ENCODE peak calls at places on chromosomes 4 and X, in four cellular contexts. J, V, E and I are unnamed samples.

GRCh38 chrX:42751573-42751972 is 26.4 kb downstream of the PPP1R2C start:
- DNase-seq in E (peak), V (no peak), J (no peak), I (no peak)

GRCh38 chr4:47830263-47831025 is 7.4 kb downstream of the CORIN start:
- DNase-seq in J (no peak), V (no peak), E (no peak), I (no peak)

GRCh38 chrX:134374294-134374693 is 85.7 kb upstream of the HPRT1 start:
- DNase-seq in J (no peak), E (peak), V (no peak), I (no peak)

GRCh38 chrX:53082773-53083616 is 828 bp downstream of the TSPYL2 start:
- DNase-seq in J (no peak), E (no peak), V (no peak), I (no peak)

GRCh38 chrX:39396358-39396995 is 595.2 kb downstream of the MID1IP1 start:
- DNase-seq in V (no peak), E (no peak), J (no peak), I (no peak)

GRCh38 chrX:41759817-41760216 is 35.8 kb downstream of the GPR82 start:
- DNase-seq in V (no peak), J (no peak), E (peak), I (no peak)

GRCh38 chrX:44344194-44344593 is 722 bp upstream of the EFHC2 start:
- DNase-seq in E (no peak), J (no peak), V (peak), I (peak)

GRCh38 chr4:156782491-156782890 is 189.1 kb downstream of the PDGFC start:
- DNase-seq in J (no peak), E (no peak), V (no peak), I (no peak)

GRCh38 chrX:22300130-22300529 is 27.4 kb downstream of the CBLL2 start:
- DNase-seq in J (peak), V (peak), E (peak), I (no peak)

GRCh38 chr4:142648378-142648777 is 197.7 kb downstream of the INPP4B start:
- DNase-seq in E (no peak), V (no peak), J (no peak), I (no peak)

GRCh38 chr4:105979506-105979905 is 84.2 kb downstream of the NPNT start:
- DNase-seq in J (no peak), V (no peak), E (peak), I (no peak)

GRCh38 chrX:65509400-65509799 is 25.2 kb downstream of the LAS1L start:
- DNase-seq in E (no peak), J (no peak), V (no peak), I (no peak)

GRCh38 chrX:10118530-10118929 is 38.2 kb upstream of the CLCN4 start:
- DNase-seq in E (no peak), V (no peak), J (no peak), I (no peak)

GRCh38 chr4:109298279-109299010 is 4.0 kb downstream of the COL25A1 start:
- DNase-seq in E (no peak), J (no peak), V (no peak), I (no peak)

GRCh38 chr4:99052902-99053301 is 35.7 kb downstream of the ADH5 start:
- DNase-seq in J (no peak), E (no peak), V (no peak), I (no peak)

GRCh38 chr4:101039367-101039766 is 308.0 kb downstream of the PPP3CA start:
- DNase-seq in J (no peak), V (no peak), E (no peak), I (peak)

GRCh38 chr4:104128031-104128849 is 366.5 kb downstream of the CXXC4 start:
- DNase-seq in E (no peak), V (no peak), J (no peak), I (no peak)

GRCh38 chrX:45783002-45783401 is 582.3 kb upstream of the DIPK2B start:
- DNase-seq in J (no peak), E (no peak), V (no peak), I (no peak)
- H3K27ac ChIP-seq in J (no peak), E (no peak), V (no peak), I (no peak)

DNA sequence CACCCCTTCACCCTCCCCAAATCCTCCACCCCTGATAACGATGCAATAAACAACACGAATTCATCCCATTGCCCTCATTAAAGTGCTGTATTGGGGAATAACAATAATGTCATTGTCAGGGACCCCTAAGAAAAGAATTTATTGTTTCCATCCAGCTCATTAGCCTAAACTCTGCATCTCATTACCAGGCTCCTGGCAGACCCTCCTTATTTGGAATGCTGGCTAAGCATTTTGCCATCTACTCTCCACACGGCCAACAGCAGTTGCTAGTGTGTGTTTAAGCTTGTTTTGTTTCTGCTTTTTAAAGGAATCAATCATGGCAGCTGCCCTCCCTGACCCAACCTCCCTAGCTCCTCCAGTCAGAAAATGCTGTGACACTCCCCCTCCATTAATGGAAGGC is 43.5 kb downstream of the GATB start:
- DNase-seq in E (no peak), J (no peak), V (no peak), I (no peak)
- H3K27ac ChIP-seq in E (no peak), J (no peak), V (no peak), I (no peak)

DNA sequence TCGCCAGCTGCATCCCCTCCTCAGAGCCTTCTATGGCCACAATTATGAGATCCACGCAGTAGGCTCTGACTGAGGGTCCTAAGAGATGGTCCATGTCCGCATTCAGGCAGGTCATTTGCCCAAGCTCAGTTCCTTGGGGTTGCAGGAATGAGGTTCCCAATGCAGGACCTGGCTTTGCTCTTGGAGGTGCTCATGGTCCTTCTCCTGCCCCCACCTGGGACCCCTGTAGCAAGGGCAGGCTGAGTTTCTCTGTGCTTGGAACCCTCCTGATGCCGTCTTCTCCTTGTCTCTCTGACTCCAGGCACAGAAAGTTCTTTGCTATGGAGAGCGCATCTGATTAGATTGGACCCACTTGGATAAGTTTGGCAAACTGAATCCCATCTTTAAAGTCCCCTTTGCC is 16.5 kb upstream of the SHOX start:
- DNase-seq in E (no peak), V (no peak), J (no peak), I (peak)
- H3K27ac ChIP-seq in E (no peak), V (no peak), J (no peak), I (no peak)

GRCh38 chr4:34432706-34433105 is 1811.6 kb downstream of the ARAP2 start:
- DNase-seq in V (no peak), J (no peak), E (no peak), I (no peak)
- H3K27ac ChIP-seq in V (no peak), J (no peak), E (no peak), I (no peak)

GRCh38 chr4:94462572-94462971 is 10.8 kb downstream of the PDLIM5 start:
- DNase-seq in V (no peak), J (no peak), E (no peak), I (no peak)

GRCh38 chr4:94457692-94458106 is 6.0 kb downstream of the PDLIM5 start:
- DNase-seq in J (no peak), E (peak), V (no peak), I (no peak)

GRCh38 chr4:94461506-94461905 is 9.8 kb downstream of the PDLIM5 start:
- DNase-seq in E (no peak), J (no peak), V (no peak), I (no peak)

GRCh38 chr4:94458682-94459081 is 6.9 kb downstream of the PDLIM5 start:
- DNase-seq in V (no peak), E (no peak), J (no peak), I (no peak)

DNA sequence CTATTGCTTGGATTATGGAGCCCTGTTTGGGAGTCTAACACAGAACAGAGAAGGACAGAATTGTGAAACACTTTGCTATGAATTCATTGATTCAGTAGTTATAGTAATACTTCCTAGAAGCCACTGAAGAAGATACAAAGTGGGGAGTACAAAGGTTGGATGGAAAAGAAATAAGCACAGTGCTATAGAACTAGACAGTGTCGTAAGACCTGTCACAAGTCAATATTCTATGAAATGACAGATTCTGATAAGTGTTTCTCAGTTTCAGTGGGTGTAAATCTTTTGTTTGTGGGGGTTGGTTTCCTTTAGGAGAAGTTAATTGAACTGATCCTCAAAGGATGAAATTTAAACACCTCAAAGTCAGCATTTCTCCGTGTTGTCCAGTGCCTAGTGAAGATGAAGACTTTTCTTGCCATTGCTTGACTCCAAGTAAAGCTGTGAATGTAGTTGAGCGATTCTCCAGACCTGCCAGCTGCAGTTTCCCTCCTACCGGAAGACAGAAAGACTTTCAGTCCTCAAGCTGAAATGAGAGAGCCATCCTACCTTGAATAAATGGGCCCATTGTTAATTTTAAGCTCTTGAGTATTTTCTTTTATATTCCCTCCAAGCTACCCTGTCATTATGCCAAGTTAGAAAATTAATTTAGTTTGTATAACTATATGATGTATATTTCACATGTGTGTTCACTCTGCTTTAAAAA is 7.9 kb downstream of the PDLIM5 start:
- DNase-seq in J (no peak), V (no peak), E (no peak), I (no peak)
- H3K27ac ChIP-seq in J (no peak), V (peak), E (no peak), I (no peak)

GRCh38 chrX:12076046-12076445 is 62.2 kb upstream of the FRMPD4 start:
- DNase-seq in E (peak), V (no peak), J (no peak), I (no peak)
- H3K27ac ChIP-seq in E (no peak), V (no peak), J (no peak), I (no peak)

GRCh38 chr4:139913398-139913990 is 240.5 kb downstream of the MAML3 start:
- DNase-seq in E (peak), V (no peak), J (no peak), I (no peak)
- H3K27ac ChIP-seq in E (no peak), V (no peak), J (peak), I (no peak)